ENCODE peak calls at places on chromosomes 6 and 20, in five cellular contexts. N, K, X, R and E are unnamed samples.

GRCh38 chr6:16811277-16811979 is 50.2 kb upstream of the ATXN1 start:
- DNase-seq in R (no peak), X (no peak), K (no peak), N (no peak), E (no peak)

GRCh38 chr6:74785236-74785635 is 420.6 kb downstream of the COL12A1 start:
- DNase-seq in R (no peak), K (no peak), N (no peak), X (no peak), E (no peak)

GRCh38 chr20:51237790-51238189 is 214.9 kb upstream of the KCNG1 start:
- DNase-seq in R (peak; percentile 33), K (no peak), N (peak; percentile 66), X (no peak), E (no peak)

GRCh38 chr6:12761376-12762115 is 45.0 kb downstream of the PHACTR1 start:
- DNase-seq in N (no peak), K (no peak), X (no peak), R (no peak), E (peak; percentile 28)

GRCh38 chr6:139367810-139368321 is 6.6 kb downstream of the CITED2 start:
- DNase-seq in K (no peak), X (no peak), R (no peak), N (no peak), E (peak; percentile 83)

GRCh38 chr6:97462031-97462430 is 179.0 kb upstream of the MMS22L start:
- DNase-seq in X (no peak), K (no peak), N (no peak), R (no peak), E (no peak)

GRCh38 chr6:16669227-16669626 is 92.0 kb downstream of the ATXN1 start:
- DNase-seq in K (no peak), X (no peak), N (no peak), R (no peak), E (peak; percentile 88)

GRCh38 chr6:39804666-39805065 is 12.5 kb downstream of the DAAM2 start:
- DNase-seq in R (no peak), N (no peak), X (no peak), K (no peak), E (no peak)

GRCh38 chr6:39922821-39923220 is 11.4 kb downstream of the MOCS1 start:
- DNase-seq in N (no peak), X (no peak), R (no peak), K (no peak), E (no peak)

GRCh38 chr6:88725111-88725711 is 238.2 kb downstream of the RNGTT start:
- DNase-seq in K (no peak), R (peak; percentile 25), N (peak; percentile 53), X (no peak), E (peak; percentile 77)

GRCh38 chr6:38871745-38872568 is 156.8 kb downstream of the DNAH8 start:
- DNase-seq in K (no peak), X (no peak), R (peak; percentile 20), N (no peak), E (peak; percentile 70)

GRCh38 chr6:15253107-15254073 is 7.5 kb downstream of the JARID2 start:
- DNase-seq in K (no peak), X (no peak), N (no peak), R (no peak), E (no peak)

GRCh38 chr6:31874836-31875572 is 3.8 kb downstream of the SLC44A4 start:
- DNase-seq in K (no peak), X (no peak), R (no peak), N (no peak), E (no peak)

GRCh38 chr20:40651121-40651520 is 37.9 kb downstream of the MAFB start:
- DNase-seq in N (no peak), K (no peak), R (no peak), X (no peak), E (no peak)

GRCh38 chr20:43949741-43950618 is 35.3 kb downstream of the TOX2 start:
- DNase-seq in K (peak; percentile 64), R (peak; percentile 28), X (peak; percentile 79), N (no peak), E (no peak)

GRCh38 chr20:33516882-33517281 is 27.0 kb downstream of the CBFA2T2 start:
- DNase-seq in R (no peak), X (no peak), K (no peak), N (no peak), E (no peak)

GRCh38 chr6:98094696-98095095 is 739.7 kb upstream of the POU3F2 start:
- DNase-seq in R (no peak), K (no peak), N (no peak), X (no peak), E (no peak)

GRCh38 chr6:24991748-24992467 is 56.1 kb upstream of the RIPOR2 start:
- DNase-seq in R (peak; percentile 29), K (peak; percentile 55), X (no peak), N (peak; percentile 68), E (peak; percentile 75)

GRCh38 chr6:46985943-46986342 is 56.2 kb downstream of the ADGRF1 start:
- DNase-seq in X (no peak), K (no peak), N (no peak), R (no peak), E (no peak)

GRCh38 chr6:1603708-1604346 is 5.9 kb upstream of the FOXC1 start:
- DNase-seq in N (no peak), K (no peak), R (no peak), X (no peak), E (no peak)

GRCh38 chr6:135935951-135936601 is 84.6 kb downstream of the PDE7B start:
- DNase-seq in X (no peak), N (no peak), R (peak; percentile 52), K (no peak), E (no peak)

GRCh38 chr6:88871498-88871897 is 91.9 kb downstream of the RNGTT start:
- DNase-seq in N (no peak), K (no peak), X (no peak), R (no peak), E (no peak)

GRCh38 chr6:166683477-166683876 is 56.4 kb upstream of the RPS6KA2 start:
- DNase-seq in N (no peak), K (no peak), X (no peak), R (no peak), E (no peak)

GRCh38 chr20:32465092-32465900 is 107.2 kb downstream of the ASXL1 start:
- DNase-seq in X (peak; percentile 82), K (no peak), R (peak; percentile 87), N (peak; percentile 73), E (no peak)

GRCh38 chr20:40777653-40778052 is 88.6 kb upstream of the MAFB start:
- DNase-seq in R (no peak), X (no peak), K (no peak), N (no peak), E (no peak)

GRCh38 chr6:15401769-15402250 is 155.9 kb downstream of the JARID2 start:
- DNase-seq in N (no peak), R (no peak), K (no peak), X (no peak), E (peak; percentile 57)

GRCh38 chr20:40738976-40739375 is 49.9 kb upstream of the MAFB start:
- DNase-seq in N (no peak), R (no peak), X (no peak), K (no peak), E (no peak)

GRCh38 chr6:166307082-166307980 is 861 bp downstream of the PRR18 start:
- DNase-seq in X (no peak), K (no peak), N (no peak), R (no peak), E (no peak)

GRCh38 chr20:62737971-62738881 is 29.6 kb downstream of the NTSR1 start:
- DNase-seq in R (no peak), K (peak; percentile 36), X (no peak), N (peak; percentile 46), E (no peak)

GRCh38 chr6:53910834-53911233 is 116.0 kb downstream of the LRRC1 start:
- DNase-seq in R (no peak), X (no peak), N (no peak), K (no peak), E (no peak)

GRCh38 chr6:122735618-122736017 is 43.9 kb upstream of the FABP7 start:
- DNase-seq in R (no peak), X (no peak), K (no peak), N (no peak), E (peak; percentile 90)

GRCh38 chr6:36907781-36908180 is 22.0 kb downstream of the C6orf89 start:
- DNase-seq in X (peak; percentile 66), K (peak; percentile 73), R (peak; percentile 60), N (no peak), E (no peak)

GRCh38 chr6:95364016-95364604 is 213.2 kb upstream of the MANEA start:
- DNase-seq in K (no peak), X (no peak), R (no peak), N (no peak), E (peak; percentile 51)

GRCh38 chr6:105894556-105894955 is 191.6 kb upstream of the PRDM1 start:
- DNase-seq in R (no peak), X (no peak), N (no peak), K (no peak), E (no peak)
- H3K9me3 ChIP-seq in R (no peaks in the 10 kb centered on the region), X (no peaks in the 10 kb centered on the region), N (no peaks in the 10 kb centered on the region), K (no peaks in the 10 kb centered on the region), E (no peaks in the 10 kb centered on the region)

DNA sequence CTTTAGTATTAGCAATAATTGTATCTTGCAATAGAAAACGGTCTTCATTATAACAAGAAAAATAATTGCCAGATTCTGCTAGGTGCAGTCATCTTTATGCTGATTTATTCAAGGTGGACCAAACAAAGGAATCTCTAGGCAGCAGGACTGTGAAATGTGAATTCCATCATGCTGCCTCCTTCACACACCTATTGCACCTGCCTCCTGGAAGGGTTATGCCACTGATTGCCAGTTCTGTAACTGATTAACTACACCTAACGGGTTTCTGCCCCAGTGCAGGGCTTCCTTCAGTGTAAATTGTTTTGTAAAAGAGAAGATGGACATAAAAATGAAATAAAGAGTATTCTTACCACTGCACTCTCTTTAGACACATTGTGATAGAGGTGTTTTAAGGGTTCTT is 96.1 kb downstream of the FOXO3 start:
- DNase-seq in N (no peak), X (no peak), R (no peak), K (no peak), E (no peak)
- H3K27ac ChIP-seq in N (peak overlapping the region; percentile 84), X (peak overlapping the region; percentile 86), R (no peak overlapping the region), K (peak overlapping the region; percentile 91), E (no peak overlapping the region)

DNA sequence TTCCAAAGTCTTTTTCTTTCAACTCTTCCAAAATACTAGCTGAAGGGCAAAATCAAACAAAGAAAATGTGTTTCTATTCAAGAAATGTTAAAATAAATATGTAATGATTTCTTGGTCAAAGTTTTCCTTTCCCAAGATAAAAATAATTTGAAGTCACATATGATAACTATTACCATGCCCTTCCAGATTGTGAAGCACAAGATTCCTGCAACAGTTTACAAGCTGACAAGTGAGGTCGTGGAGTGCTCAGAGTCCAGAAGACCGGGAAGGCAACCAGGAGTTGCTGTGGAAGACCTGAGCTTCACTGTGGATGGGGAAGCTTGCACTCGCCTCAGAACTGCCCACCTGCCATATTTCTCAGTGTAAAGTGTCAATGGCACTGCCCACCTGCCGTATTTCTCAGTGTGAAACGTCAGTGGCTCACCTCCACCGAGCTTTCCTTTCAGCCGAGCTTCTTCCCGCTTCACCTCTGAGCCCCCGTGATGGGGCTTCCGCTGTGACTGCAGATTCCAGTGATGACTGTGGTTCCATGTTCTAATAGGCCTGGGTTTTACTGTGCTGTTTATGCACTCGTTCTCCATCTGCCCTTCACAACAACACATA is 160.4 kb downstream of the THBS2 start:
- DNase-seq in N (no peak), R (no peak), X (no peak), K (no peak), E (no peak)
- H3K9me3 ChIP-seq in N (no peaks in the 10 kb centered on the region), R (no peaks in the 10 kb centered on the region), X (no peaks in the 10 kb centered on the region), K (peaks cover 2% of the 10 kb centered on the region), E (peaks cover 5% of the 10 kb centered on the region)

GRCh38 chr20:38164624-38165088 is 414 bp downstream of the TGM2 start:
- DNase-seq in X (no peak), K (no peak), N (no peak), R (peak; percentile 38), E (no peak)
- H3K27ac ChIP-seq in X (peak overlapping the region; percentile 86), K (no peak overlapping the region), N (peak overlapping the region; percentile 72), R (peak overlapping the region; percentile 88), E (no peak overlapping the region)